ENCODE peak calls at places on chromosomes 16 and 17, in nine cellular contexts. Y is uterus, B is IMR-90, S is A549, W is ovary, M is stomach, G is spleen, L is HCT116, A is tibial nerve. C is an unnamed sample.

GRCh38 chr17:27496971-27497370 is 40.7 kb downstream of the KSR1 start:
- DNase-seq in Y (no peak), B (no peak), S (no peak), W (no peak), M (no peak), G (no peak), L (no peak), A (no peak), C (no peak)

GRCh38 chr16:29877266-29877961 is 14.4 kb upstream of the CDIPT start:
- DNase-seq in Y (no peak), B (peak; percentile 15), S (peak; percentile 58), W (no peak), M (no peak), G (no peak), L (peak; percentile 66), A (no peak), C (no peak)

GRCh38 chr16:27253526-27253930 is 15.0 kb downstream of the NSMCE1 start:
- DNase-seq in Y (no peak), B (peak; percentile 92), S (peak; percentile 52), W (no peak), M (no peak), G (no peak), L (peak; percentile 65), A (no peak), C (no peak)

GRCh38 chr17:16419929-16420271 is 4.5 kb downstream of the TRPV2 start:
- DNase-seq in Y (no peak), B (peak; percentile 86), S (no peak), W (no peak), M (no peak), G (no peak), L (no peak), A (no peak), C (no peak)

GRCh38 chr16:4801962-4802658 is at the start of gene ROGDI:
- DNase-seq in Y (peak; percentile 57), B (peak; percentile 12), S (peak; percentile 51), W (peak; percentile 81), M (peak; percentile 96), G (peak; percentile 97), L (peak; percentile 64), A (peak; percentile 46), C (peak; percentile 82)

GRCh38 chr17:46121841-46122485 is 71.3 kb downstream of the KANSL1 start:
- DNase-seq in Y (no peak), B (no peak), S (no peak), W (no peak), M (no peak), G (no peak), L (no peak), A (no peak), C (no peak)

GRCh38 chr17:45263477-45263860 is 1.6 kb upstream of the SPATA32 start:
- DNase-seq in Y (no peak), B (no peak), S (no peak), W (no peak), M (no peak), G (no peak), L (no peak), A (no peak), C (no peak)

GRCh38 chr16:84334482-84334881 is 33.9 kb upstream of the ATP2C2 start:
- DNase-seq in Y (no peak), B (no peak), S (no peak), W (no peak), M (no peak), G (no peak), L (no peak), A (no peak), C (no peak)

GRCh38 chr17:65137076-65137935 is at the start of gene RGS9:
- DNase-seq in Y (peak; percentile 89), B (peak; percentile 52), S (peak; percentile 87), W (peak; percentile 91), M (peak; percentile 90), G (peak; percentile 95), L (peak; percentile 84), A (peak; percentile 68), C (peak; percentile 82)

GRCh38 chr17:68792873-68793272 is 162.3 kb downstream of the ABCA8 start:
- DNase-seq in Y (no peak), B (no peak), S (no peak), W (no peak), M (no peak), G (no peak), L (no peak), A (no peak), C (no peak)
- H3K27ac ChIP-seq in Y (peak overlapping the region; percentile 52), B (peak overlapping the region; percentile 91), S (peak overlapping the region; percentile 79), W (no peak overlapping the region), M (no peak overlapping the region), G (peak overlapping the region; percentile 79), L (no peak overlapping the region), A (peak overlapping the region; percentile 82), C (peak overlapping the region; percentile 41)

GRCh38 chr17:77609553-77610517 is 348.7 kb upstream of the TNRC6C start:
- DNase-seq in Y (peak; percentile 68), B (no peak), S (no peak), W (no peak), M (no peak), G (peak; percentile 82), L (no peak), A (no peak), C (no peak)
- H3K4me3 ChIP-seq in Y (no peak overlapping the region), B (no peak overlapping the region), S (no peak overlapping the region), W (peak overlapping the region; percentile 18), M (no peak overlapping the region), G (no peak overlapping the region), L (no peak overlapping the region), A (no peak overlapping the region), C (peak overlapping the region; percentile 1)

GRCh38 chr17:41691031-41691777 is 2.5 kb downstream of the EIF1 start:
- DNase-seq in Y (no peak), B (peak; percentile 2), S (no peak), W (no peak), M (no peak), G (no peak), L (no peak), A (no peak), C (no peak)
- TF ChIP-seq POLR2A in Y (no peak), B (no peak), S (no peak), W (no peak), M (no peak), G (no peak), L (no peak), A (no peak), C (no peak)

GRCh38 chr16:9469512-9469911 is 378.1 kb downstream of the HAPSTR1 start:
- DNase-seq in Y (no peak), B (no peak), S (no peak), W (no peak), M (no peak), G (no peak), L (no peak), A (no peak), C (no peak)
- H3K27ac ChIP-seq in Y (no peak overlapping the region), B (no peak overlapping the region), S (peak overlapping the region; percentile 29), W (no peak overlapping the region), M (no peak overlapping the region), G (no peak overlapping the region), L (no peak overlapping the region), A (no peak overlapping the region), C (no peak overlapping the region)

GRCh38 chr17:17497065-17497844 is 1.1 kb upstream of the RASD1 start:
- DNase-seq in Y (no peak), B (no peak), S (no peak), W (no peak), M (no peak), G (peak; percentile 59), L (no peak), A (no peak), C (no peak)
- H3K4me3 ChIP-seq in Y (no peak overlapping the region), B (no peak overlapping the region), S (peak overlapping the region; percentile 63), W (peak overlapping the region; percentile 58), M (peak overlapping the region; percentile 64), G (peak overlapping the region; percentile 64), L (peak overlapping the region; percentile 52), A (no peak overlapping the region), C (peak overlapping the region; percentile 62)

DNA sequence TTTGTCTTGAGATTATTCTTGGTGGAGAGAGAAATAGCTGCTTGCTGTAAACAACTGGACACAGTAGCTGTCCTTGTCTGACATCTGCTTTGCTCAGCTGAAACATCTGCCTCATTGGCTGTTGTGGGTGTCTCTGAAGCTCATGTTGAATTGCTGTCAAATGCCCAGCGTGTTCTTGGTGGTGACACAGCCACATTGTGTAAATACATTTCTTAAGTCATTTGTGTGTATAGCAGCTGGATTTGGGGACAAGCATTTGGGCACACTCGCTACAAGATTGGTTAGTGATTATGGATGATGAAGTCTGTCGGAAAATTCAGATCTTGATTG is 5.3 kb downstream of the FAM234A start:
- DNase-seq in Y (no peak), B (peak; percentile 12), S (no peak), W (no peak), M (no peak), G (no peak), L (no peak), A (no peak), C (no peak)
- TF ChIP-seq POLR2A in Y (no peak), B (no peak), S (no peak), W (no peak), M (no peak), G (no peak), L (no peak), A (no peak), C (no peak)

GRCh38 chr16:69711115-69711740 is 15.1 kb downstream of the NQO1 start:
- DNase-seq in Y (peak; percentile 55), B (peak; percentile 81), S (no peak), W (peak; percentile 52), M (peak; percentile 85), G (no peak), L (peak; percentile 72), A (no peak), C (no peak)
- H3K27ac ChIP-seq in Y (peak overlapping the region; percentile 60), B (no peak overlapping the region), S (no peak overlapping the region), W (peak overlapping the region; percentile 27), M (peak overlapping the region; percentile 39), G (no peak overlapping the region), L (peak overlapping the region; percentile 60), A (no peak overlapping the region), C (no peak overlapping the region)

DNA sequence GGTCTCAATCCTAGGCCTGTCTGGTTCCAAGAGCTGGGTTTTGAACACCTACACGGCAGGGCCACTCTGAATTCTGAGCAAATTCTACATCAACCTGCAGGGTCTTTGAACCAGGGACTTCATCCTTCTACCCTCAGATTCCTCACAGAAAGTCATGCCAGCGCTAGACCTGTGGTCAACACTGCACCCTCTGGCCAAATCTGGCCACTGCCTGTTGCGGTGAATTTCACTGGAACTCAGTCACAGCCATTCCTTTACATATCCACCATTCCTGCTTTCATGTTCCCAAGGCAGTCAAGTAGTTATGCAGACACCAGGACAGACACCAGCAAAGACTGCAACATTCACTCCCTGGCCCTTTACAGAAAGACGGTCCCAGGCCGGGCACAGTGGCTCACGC is 144.6 kb downstream of the C16orf95 start:
- DNase-seq in Y (no peak), B (no peak), S (no peak), W (no peak), M (no peak), G (no peak), L (no peak), A (no peak), C (no peak)
- H3K4me3 ChIP-seq in Y (no peak overlapping the region), B (no peak overlapping the region), S (no peak overlapping the region), W (no peak overlapping the region), M (no peak overlapping the region), G (no peak overlapping the region), L (no peak overlapping the region), A (no peak overlapping the region), C (no peak overlapping the region)

C was measured in heart left ventricle.